ENCODE peak calls at places on chromosome 22, in nine cellular contexts. U is NCI-H1092 treated with DMSO at 0.1 percent for 48 hours, H is NAMALWA, S is ecto neural progenitor cell, B is NB4, G is dorsolateral prefrontal cortex, R is germinal center, N is erythroblast, O is hepatocyte. M is an unnamed sample.

GRCh38 chr22:28955817-28956216 is 72.4 kb downstream of the ZNRF3 start:
- DNase-seq in G (peak; percentile 48), O (no peak), N (no peak), B (peak; percentile 98), U (no peak), R (no peak), H (peak; percentile 33), S (no peak), M (no peak)

GRCh38 chr22:50276143-50276542 is 6.0 kb upstream of the MAPK11 start:
- DNase-seq in R (peak; percentile 79), G (peak; percentile 71), O (peak; percentile 72), B (peak; percentile 85), S (peak; percentile 66), H (peak; percentile 91), N (peak; percentile 72), U (no peak), M (peak; percentile 58)

GRCh38 chr22:43622886-43623285 is 189.2 kb downstream of the EFCAB6 start:
- DNase-seq in R (no peak), U (no peak), S (no peak), O (no peak), N (no peak), G (no peak), B (no peak), H (no peak), M (no peak)

GRCh38 chr22:41377846-41378245 is 3.9 kb upstream of the TEF start:
- DNase-seq in S (no peak), R (no peak), U (no peak), N (no peak), G (no peak), O (no peak), H (no peak), B (no peak), M (no peak)

GRCh38 chr22:22745225-22746060 is 101.0 kb downstream of the GGTLC2 start:
- DNase-seq in R (peak; percentile 38), S (peak; percentile 70), B (peak; percentile 45), O (peak; percentile 67), G (peak; percentile 47), N (peak; percentile 25), H (peak; percentile 64), U (no peak), M (peak; percentile 55)

GRCh38 chr22:32164084-32164894 is 5.2 kb upstream of the C22orf42 start:
- DNase-seq in B (peak; percentile 70), R (no peak), O (no peak), U (no peak), S (no peak), H (no peak), G (no peak), N (no peak), M (no peak)

GRCh38 chr22:33717694-33718396 is 202.4 kb downstream of the LARGE1 start:
- DNase-seq in H (no peak), R (no peak), S (no peak), U (no peak), G (no peak), B (no peak), N (no peak), O (no peak), M (no peak)

GRCh38 chr22:42925598-42925997 is 68.5 kb upstream of the ARFGAP3 start:
- DNase-seq in G (no peak), B (peak; percentile 85), N (no peak), H (no peak), O (no peak), R (no peak), U (no peak), S (no peak), M (no peak)

GRCh38 chr22:19998991-19999820 is 17.4 kb downstream of the ARVCF start:
- DNase-seq in B (no peak), N (no peak), O (no peak), S (no peak), R (no peak), H (no peak), U (no peak), G (no peak), M (no peak)

GRCh38 chr22:35219012-35219411 is 38.3 kb upstream of the HMGXB4 start:
- DNase-seq in S (no peak), R (no peak), B (no peak), H (no peak), N (no peak), O (no peak), G (no peak), U (no peak), M (peak; percentile 31)

M was measured in trophoblast cell.